ENCODE peak calls at places on chromosomes 5 and 9, in six cellular contexts. One of them, this sample, is unnamed.

GRCh38 chr5:9523090-9523813 is 22.6 kb downstream of the SEMA5A start:
- DNase-seq in lung: no peak
- DNase-seq in GM23338: no peak
- DNase-seq in mammary epithelial cell: peak; percentile 32
- DNase-seq in psoas muscle: no peak
- DNase-seq in heart left ventricle: no peak
- DNase-seq in this sample: no peak

GRCh38 chr5:33272288-33272687 is 168.5 kb upstream of the TARS1 start:
- DNase-seq in psoas muscle: no peak
- DNase-seq in lung: no peak
- DNase-seq in mammary epithelial cell: peak; percentile 90
- DNase-seq in heart left ventricle: no peak
- DNase-seq in GM23338: no peak
- DNase-seq in this sample: no peak

GRCh38 chr9:129319076-129319937 is 141.2 kb upstream of the IER5L start:
- DNase-seq in heart left ventricle: peak; percentile 18
- DNase-seq in lung: no peak
- DNase-seq in GM23338: no peak
- DNase-seq in mammary epithelial cell: no peak
- DNase-seq in psoas muscle: no peak
- DNase-seq in this sample: peak; percentile 32

GRCh38 chr9:107286057-107286456 is 3.0 kb downstream of the RAD23B start:
- DNase-seq in mammary epithelial cell: peak; percentile 46
- DNase-seq in GM23338: no peak
- DNase-seq in heart left ventricle: no peak
- DNase-seq in lung: no peak
- DNase-seq in psoas muscle: no peak
- DNase-seq in this sample: no peak

GRCh38 chr9:16794871-16795639 is 75.4 kb downstream of the BNC2 start:
- DNase-seq in mammary epithelial cell: no peak
- DNase-seq in GM23338: no peak
- DNase-seq in lung: no peak
- DNase-seq in psoas muscle: peak; percentile 61
- DNase-seq in heart left ventricle: peak; percentile 22
- DNase-seq in this sample: no peak

GRCh38 chr5:91386120-91386519 is 3.0 kb upstream of the ARRDC3 start:
- DNase-seq in mammary epithelial cell: no peak
- DNase-seq in heart left ventricle: no peak
- DNase-seq in GM23338: no peak
- DNase-seq in lung: no peak
- DNase-seq in psoas muscle: no peak
- DNase-seq in this sample: no peak

GRCh38 chr9:8401961-8402701 is 602.6 kb upstream of the DMAC1 start:
- DNase-seq in GM23338: no peak
- DNase-seq in lung: no peak
- DNase-seq in heart left ventricle: no peak
- DNase-seq in psoas muscle: no peak
- DNase-seq in mammary epithelial cell: no peak
- DNase-seq in this sample: no peak

GRCh38 chr5:179065703-179066102 is 5.5 kb downstream of the ZNF354C start:
- DNase-seq in heart left ventricle: no peak
- DNase-seq in mammary epithelial cell: no peak
- DNase-seq in psoas muscle: no peak
- DNase-seq in lung: no peak
- DNase-seq in GM23338: peak; percentile 20
- DNase-seq in this sample: no peak

GRCh38 chr9:122197334-122197872 is 31.4 kb downstream of the LHX6 start:
- DNase-seq in GM23338: peak; percentile 8
- DNase-seq in psoas muscle: no peak
- DNase-seq in heart left ventricle: no peak
- DNase-seq in mammary epithelial cell: no peak
- DNase-seq in lung: no peak
- DNase-seq in this sample: peak; percentile 67

GRCh38 chr9:77929942-77930341 is 101.7 kb downstream of the GNAQ start:
- DNase-seq in lung: no peak
- DNase-seq in psoas muscle: no peak
- DNase-seq in GM23338: no peak
- DNase-seq in mammary epithelial cell: no peak
- DNase-seq in heart left ventricle: no peak
- DNase-seq in this sample: no peak

GRCh38 chr9:93954436-93955355 is at the start of gene BARX1:
- DNase-seq in lung: no peak
- DNase-seq in heart left ventricle: no peak
- DNase-seq in psoas muscle: no peak
- DNase-seq in GM23338: peak; percentile 55
- DNase-seq in mammary epithelial cell: no peak
- DNase-seq in this sample: peak; percentile 87

GRCh38 chr9:37198831-37199230 is 78.5 kb downstream of the ZCCHC7 start:
- DNase-seq in heart left ventricle: no peak
- DNase-seq in psoas muscle: no peak
- DNase-seq in GM23338: no peak
- DNase-seq in mammary epithelial cell: no peak
- DNase-seq in lung: no peak
- DNase-seq in this sample: no peak

GRCh38 chr9:14141736-14142135 is 172.2 kb downstream of the NFIB start:
- DNase-seq in psoas muscle: no peak
- DNase-seq in lung: no peak
- DNase-seq in mammary epithelial cell: no peak
- DNase-seq in GM23338: no peak
- DNase-seq in heart left ventricle: no peak
- DNase-seq in this sample: no peak

GRCh38 chr5:86866036-86866435 is 248.3 kb downstream of the COX7C start:
- DNase-seq in psoas muscle: no peak
- DNase-seq in GM23338: no peak
- DNase-seq in heart left ventricle: no peak
- DNase-seq in lung: no peak
- DNase-seq in mammary epithelial cell: no peak
- DNase-seq in this sample: no peak

GRCh38 chr5:180353226-180353962 is at the start of gene GFPT2:
- DNase-seq in mammary epithelial cell: peak; percentile 30
- DNase-seq in GM23338: peak; percentile 94
- DNase-seq in lung: peak; percentile 66
- DNase-seq in psoas muscle: peak; percentile 85
- DNase-seq in heart left ventricle: peak; percentile 82
- DNase-seq in this sample: peak; percentile 100

GRCh38 chr5:180352116-180352975 is 790 bp downstream of the GFPT2 start:
- DNase-seq in psoas muscle: peak; percentile 40
- DNase-seq in GM23338: peak; percentile 43
- DNase-seq in mammary epithelial cell: no peak
- DNase-seq in heart left ventricle: peak; percentile 43
- DNase-seq in lung: no peak
- DNase-seq in this sample: peak; percentile 79

GRCh38 chr5:180354966-180355365 is 1.8 kb upstream of the GFPT2 start:
- DNase-seq in GM23338: no peak
- DNase-seq in psoas muscle: no peak
- DNase-seq in mammary epithelial cell: no peak
- DNase-seq in heart left ventricle: no peak
- DNase-seq in lung: no peak
- DNase-seq in this sample: no peak

GRCh38 chr5:180352976-180353225 is 235 bp downstream of the GFPT2 start:
- DNase-seq in heart left ventricle: no peak
- DNase-seq in lung: no peak
- DNase-seq in psoas muscle: no peak
- DNase-seq in mammary epithelial cell: no peak
- DNase-seq in GM23338: no peak
- DNase-seq in this sample: peak; percentile 84

GRCh38 chr5:180353963-180354574 is 933 bp upstream of the GFPT2 start:
- DNase-seq in GM23338: no peak
- DNase-seq in psoas muscle: no peak
- DNase-seq in lung: no peak
- DNase-seq in heart left ventricle: no peak
- DNase-seq in mammary epithelial cell: no peak
- DNase-seq in this sample: peak; percentile 75
- H3K4me3 ChIP-seq in GM23338: peak overlapping the region; percentile 89
- H3K4me3 ChIP-seq in psoas muscle: peak overlapping the region; percentile 72
- H3K4me3 ChIP-seq in lung: peak overlapping the region; percentile 55
- H3K4me3 ChIP-seq in heart left ventricle: peak overlapping the region; percentile 77
- H3K4me3 ChIP-seq in mammary epithelial cell: no peak overlapping the region
- H3K4me3 ChIP-seq in this sample: peak overlapping the region; percentile 74

DNA sequence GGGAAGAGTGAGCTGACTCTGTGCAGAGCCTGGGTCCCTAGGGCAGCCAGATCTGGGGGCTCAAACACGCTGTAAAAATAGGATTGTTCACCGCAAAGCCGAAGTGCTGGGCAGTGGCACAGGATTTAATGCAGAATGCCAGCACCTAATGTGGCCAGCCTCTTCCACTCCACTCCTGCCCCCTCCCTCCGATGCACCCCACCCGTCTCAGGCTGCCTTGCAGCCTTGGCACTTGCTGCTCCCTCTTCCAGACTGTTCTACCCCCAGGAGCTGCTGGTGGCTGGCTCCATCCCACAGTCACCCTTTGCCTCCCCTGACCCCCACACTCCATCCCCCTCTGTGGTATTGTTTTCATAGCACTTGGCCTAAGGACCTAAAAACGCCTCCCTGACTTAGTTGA is 86.2 kb downstream of the SEMA4D start:
- DNase-seq in lung: no peak
- DNase-seq in heart left ventricle: no peak
- DNase-seq in GM23338: no peak
- DNase-seq in psoas muscle: no peak
- DNase-seq in mammary epithelial cell: no peak
- DNase-seq in this sample: no peak
- H3K27me3 ChIP-seq in lung: no peaks in the 10 kb centered on the region
- H3K27me3 ChIP-seq in heart left ventricle: no peaks in the 10 kb centered on the region
- H3K27me3 ChIP-seq in GM23338: no peaks in the 10 kb centered on the region
- H3K27me3 ChIP-seq in psoas muscle: no peaks in the 10 kb centered on the region
- H3K27me3 ChIP-seq in mammary epithelial cell: no peaks in the 10 kb centered on the region
- H3K27me3 ChIP-seq in this sample: no peaks in the 10 kb centered on the region

DNA sequence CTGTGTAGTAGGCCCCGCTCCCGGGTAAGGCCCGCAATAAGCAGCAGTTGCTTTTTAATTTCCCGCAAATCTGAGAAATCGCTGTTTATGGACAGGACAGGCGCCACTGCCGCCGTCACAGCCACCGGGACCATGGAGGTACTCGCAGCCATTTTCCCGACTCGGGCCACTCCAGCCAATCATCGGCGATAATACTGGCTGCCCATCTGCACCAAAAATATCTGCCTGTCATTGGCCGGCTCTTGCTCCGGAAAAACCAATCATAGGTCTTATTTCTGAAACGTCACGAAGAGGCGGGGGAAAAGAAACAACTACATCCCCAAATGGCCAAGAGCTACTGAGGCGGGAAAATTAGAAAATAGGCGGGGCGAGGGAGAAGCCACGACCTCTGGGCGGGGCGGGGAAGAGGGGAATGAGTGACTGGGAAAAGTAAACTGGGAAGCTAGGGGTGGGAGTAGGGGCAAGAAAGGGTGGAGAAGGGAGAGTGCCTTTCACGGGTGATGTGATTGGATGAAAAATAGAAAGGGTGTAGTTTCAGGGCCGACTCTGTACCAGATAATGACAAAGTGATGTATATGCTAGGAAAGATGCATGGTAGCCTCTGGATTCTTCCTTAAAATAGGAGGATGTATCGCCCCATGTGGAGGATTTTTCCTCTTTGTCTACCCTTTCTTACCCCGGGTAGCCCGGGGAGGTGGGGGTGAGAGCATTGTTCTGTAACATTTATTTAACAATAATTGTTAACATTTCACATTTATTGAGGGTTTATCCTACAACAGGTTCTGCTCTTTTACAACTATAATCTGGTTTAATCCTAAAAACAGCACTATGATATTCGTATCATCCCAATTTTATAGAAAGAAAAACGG is at the start of gene CDC23:
- DNase-seq in GM23338: peak; percentile 100
- DNase-seq in psoas muscle: peak; percentile 89
- DNase-seq in mammary epithelial cell: peak; percentile 99
- DNase-seq in heart left ventricle: peak; percentile 93
- DNase-seq in lung: peak; percentile 95
- DNase-seq in this sample: peak; percentile 92
- H3K36me3 ChIP-seq in GM23338: no peaks in the 10 kb centered on the region
- H3K36me3 ChIP-seq in psoas muscle: no peaks in the 10 kb centered on the region
- H3K36me3 ChIP-seq in mammary epithelial cell: peaks cover 2% of the 10 kb centered on the region
- H3K36me3 ChIP-seq in heart left ventricle: peaks cover 4% of the 10 kb centered on the region
- H3K36me3 ChIP-seq in lung: no peaks in the 10 kb centered on the region
- H3K36me3 ChIP-seq in this sample: no peaks in the 10 kb centered on the region

GRCh38 chr5:79509244-79509880 is 4.6 kb downstream of the HOMER1 start:
- DNase-seq in heart left ventricle: no peak
- DNase-seq in mammary epithelial cell: no peak
- DNase-seq in GM23338: no peak
- DNase-seq in psoas muscle: no peak
- DNase-seq in lung: no peak
- DNase-seq in this sample: no peak
- H3K4me3 ChIP-seq in heart left ventricle: peak overlapping the region; percentile 80
- H3K4me3 ChIP-seq in mammary epithelial cell: no peak overlapping the region
- H3K4me3 ChIP-seq in GM23338: peak overlapping the region; percentile 76
- H3K4me3 ChIP-seq in psoas muscle: peak overlapping the region; percentile 82
- H3K4me3 ChIP-seq in lung: no peak overlapping the region
- H3K4me3 ChIP-seq in this sample: no peak overlapping the region

GRCh38 chr9:126616521-126616976 is 2.8 kb downstream of the LMX1B start:
- DNase-seq in GM23338: peak; percentile 46
- DNase-seq in mammary epithelial cell: peak; percentile 52
- DNase-seq in psoas muscle: no peak
- DNase-seq in heart left ventricle: no peak
- DNase-seq in lung: no peak
- DNase-seq in this sample: peak; percentile 64

GRCh38 chr9:126614455-126615248 is 924 bp downstream of the LMX1B start:
- DNase-seq in GM23338: peak; percentile 52
- DNase-seq in heart left ventricle: no peak
- DNase-seq in lung: no peak
- DNase-seq in mammary epithelial cell: peak; percentile 60
- DNase-seq in psoas muscle: no peak
- DNase-seq in this sample: peak; percentile 79

GRCh38 chr9:126615251-126615790 is 1.6 kb downstream of the LMX1B start:
- DNase-seq in psoas muscle: peak; percentile 51
- DNase-seq in mammary epithelial cell: peak; percentile 70
- DNase-seq in GM23338: peak; percentile 67
- DNase-seq in heart left ventricle: peak; percentile 43
- DNase-seq in lung: peak; percentile 39
- DNase-seq in this sample: peak; percentile 86

GRCh38 chr9:126617003-126617739 is 3.4 kb downstream of the LMX1B start:
- DNase-seq in psoas muscle: no peak
- DNase-seq in heart left ventricle: no peak
- DNase-seq in lung: no peak
- DNase-seq in mammary epithelial cell: peak; percentile 41
- DNase-seq in GM23338: peak; percentile 20
- DNase-seq in this sample: peak; percentile 44

GRCh38 chr9:126615791-126616447 is 2.2 kb downstream of the LMX1B start:
- DNase-seq in psoas muscle: no peak
- DNase-seq in GM23338: peak; percentile 69
- DNase-seq in lung: no peak
- DNase-seq in heart left ventricle: no peak
- DNase-seq in mammary epithelial cell: peak; percentile 69
- DNase-seq in this sample: peak; percentile 81
- H3K27me3 ChIP-seq in psoas muscle: peaks cover 91% of the 10 kb centered on the region
- H3K27me3 ChIP-seq in GM23338: peaks cover 94% of the 10 kb centered on the region
- H3K27me3 ChIP-seq in lung: peaks cover 23% of the 10 kb centered on the region
- H3K27me3 ChIP-seq in heart left ventricle: peaks cover 45% of the 10 kb centered on the region
- H3K27me3 ChIP-seq in mammary epithelial cell: no peaks in the 10 kb centered on the region
- H3K27me3 ChIP-seq in this sample: peaks cover 92% of the 10 kb centered on the region

DNA sequence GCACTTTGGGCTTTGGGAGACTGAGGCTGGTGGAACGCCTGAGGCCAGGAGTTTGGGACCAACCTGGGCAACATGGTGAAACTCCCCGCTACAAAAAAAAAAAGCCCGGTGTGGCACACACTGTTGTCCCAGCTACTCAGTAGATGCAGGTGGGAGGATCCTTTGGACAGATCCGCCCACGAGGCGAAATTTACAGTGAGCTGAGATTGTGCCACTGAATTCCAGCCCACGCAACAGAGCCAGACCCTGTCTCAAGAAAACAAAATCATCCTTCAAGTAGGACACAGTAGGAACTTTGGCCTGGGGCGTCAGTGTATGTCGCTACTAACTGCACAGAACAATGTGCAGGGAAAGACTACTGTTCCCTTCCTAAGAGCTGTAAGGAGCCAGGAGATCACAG is 4.8 kb downstream of the RPS14 start:
- DNase-seq in psoas muscle: no peak
- DNase-seq in mammary epithelial cell: no peak
- DNase-seq in heart left ventricle: no peak
- DNase-seq in GM23338: no peak
- DNase-seq in lung: no peak
- DNase-seq in this sample: no peak
- H3K36me3 ChIP-seq in psoas muscle: peaks cover 28% of the 10 kb centered on the region
- H3K36me3 ChIP-seq in mammary epithelial cell: peaks cover 47% of the 10 kb centered on the region
- H3K36me3 ChIP-seq in heart left ventricle: peaks cover 45% of the 10 kb centered on the region
- H3K36me3 ChIP-seq in GM23338: peaks cover 52% of the 10 kb centered on the region
- H3K36me3 ChIP-seq in lung: peaks cover 51% of the 10 kb centered on the region
- H3K36me3 ChIP-seq in this sample: peaks cover 50% of the 10 kb centered on the region

This sample was measured in H7.